ENCODE peak calls at places on chromosomes 3 and 15, in five cellular contexts. A, I, L, G and F are unnamed samples.

GRCh38 chr3:127030328-127031045 is 47.6 kb downstream of the PLXNA1 start:
- DNase-seq in A (no peak), I (no peak), L (no peak), G (no peak), F (no peak)

GRCh38 chr3:130609166-130609574 is 92.2 kb downstream of the COL6A6 start:
- DNase-seq in A (no peak), I (peak; percentile 23), L (no peak), G (no peak), F (no peak)

GRCh38 chr3:66017084-66017990 is 21.4 kb downstream of the MAGI1 start:
- DNase-seq in A (no peak), I (no peak), L (no peak), G (no peak), F (no peak)

GRCh38 chr3:66452247-66453040 is 48.4 kb downstream of the LRIG1 start:
- DNase-seq in A (no peak), I (peak; percentile 46), L (no peak), G (no peak), F (no peak)

GRCh38 chr3:151581046-151581445 is 120.2 kb upstream of the IGSF10 start:
- DNase-seq in A (no peak), I (no peak), L (no peak), G (no peak), F (no peak)

GRCh38 chr3:25785826-25786225 is 2.6 kb upstream of the NGLY1 start:
- DNase-seq in A (no peak), I (no peak), L (no peak), G (no peak), F (peak; percentile 61)

GRCh38 chr15:98272586-98272985 is 312.1 kb downstream of the ARRDC4 start:
- DNase-seq in A (no peak), I (no peak), L (no peak), G (no peak), F (no peak)

GRCh38 chr3:142888484-142889262 is at the start of gene PCOLCE2:
- DNase-seq in A (no peak), I (no peak), L (no peak), G (peak; percentile 13), F (peak; percentile 37)

GRCh38 chr3:124407260-124407659 is 323.0 kb upstream of the UMPS start:
- DNase-seq in A (no peak), I (no peak), L (no peak), G (no peak), F (peak; percentile 58)

GRCh38 chr3:157026091-157026490 is 133.9 kb downstream of the CCNL1 start:
- DNase-seq in A (no peak), I (no peak), L (peak; percentile 27), G (no peak), F (no peak)

GRCh38 chr15:67854358-67854757 is 14.5 kb upstream of the RNU6-1 start:
- DNase-seq in A (peak; percentile 46), I (no peak), L (no peak), G (peak; percentile 53), F (no peak)

GRCh38 chr3:57142335-57142734 is 22.8 kb downstream of the IL17RD start:
- DNase-seq in A (no peak), I (no peak), L (no peak), G (no peak), F (no peak)

GRCh38 chr3:106683931-106684330 is 693.3 kb upstream of the CCDC54 start:
- DNase-seq in A (no peak), I (no peak), L (no peak), G (no peak), F (peak; percentile 19)

GRCh38 chr3:47009225-47010049 is 30.0 kb downstream of the NBEAL2 start:
- DNase-seq in A (peak; percentile 53), I (peak; percentile 93), L (peak; percentile 82), G (peak; percentile 88), F (no peak)

GRCh38 chr3:81726132-81726531 is 35.3 kb downstream of the GBE1 start:
- DNase-seq in A (no peak), I (peak; percentile 56), L (peak; percentile 60), G (peak; percentile 26), F (peak; percentile 59)

GRCh38 chr3:31652296-31652695 is 119.6 kb downstream of the STT3B start:
- DNase-seq in A (no peak), I (no peak), L (no peak), G (no peak), F (no peak)

GRCh38 chr3:64932016-64932518 is 244.3 kb upstream of the ADAMTS9 start:
- DNase-seq in A (no peak), I (no peak), L (no peak), G (no peak), F (no peak)

GRCh38 chr15:65384895-65385867 is 7.4 kb upstream of the IGDCC3 start:
- DNase-seq in A (peak; percentile 85), I (peak; percentile 89), L (peak; percentile 46), G (peak; percentile 85), F (peak; percentile 85)

GRCh38 chr3:47008851-47009224 is 29.4 kb downstream of the NBEAL2 start:
- DNase-seq in A (no peak), I (no peak), L (no peak), G (no peak), F (no peak)

GRCh38 chr3:70805044-70805732 is 492.8 kb upstream of the MDFIC2 start:
- DNase-seq in A (no peak), I (peak; percentile 45), L (no peak), G (no peak), F (peak; percentile 74)

GRCh38 chr15:63371297-63371918 is 10.2 kb downstream of the CA12 start:
- DNase-seq in A (no peak), I (peak; percentile 87), L (peak; percentile 66), G (no peak), F (no peak)

GRCh38 chr15:89587955-89588354 is 12.7 kb downstream of the TICRR start:
- DNase-seq in A (no peak), I (peak; percentile 62), L (no peak), G (no peak), F (peak; percentile 62)

GRCh38 chr3:172204716-172205115 is 165.3 kb downstream of the FNDC3B start:
- DNase-seq in A (no peak), I (no peak), L (no peak), G (no peak), F (no peak)

GRCh38 chr3:188954590-188955208 is 217.1 kb upstream of the TPRG1 start:
- DNase-seq in A (peak; percentile 84), I (peak; percentile 95), L (peak; percentile 77), G (peak; percentile 74), F (peak; percentile 92)

GRCh38 chr3:85950435-85950834 is 991.6 kb downstream of the CADM2 start:
- DNase-seq in A (no peak), I (no peak), L (no peak), G (no peak), F (no peak)

GRCh38 chr3:12629560-12629959 is 34.4 kb downstream of the RAF1 start:
- DNase-seq in A (no peak), I (no peak), L (peak; percentile 34), G (no peak), F (peak; percentile 15)

GRCh38 chr3:196712514-196713413 is 587 bp downstream of the PIGX start:
- DNase-seq in A (no peak), I (peak; percentile 63), L (peak; percentile 46), G (peak; percentile 55), F (no peak)

GRCh38 chr3:73141531-73141930 is 80.1 kb downstream of the EBLN2 start:
- DNase-seq in A (no peak), I (no peak), L (peak; percentile 42), G (no peak), F (no peak)

GRCh38 chr15:45021331-45021730 is 1.7 kb upstream of the SORD start:
- DNase-seq in A (no peak), I (no peak), L (no peak), G (no peak), F (no peak)

GRCh38 chr15:68235022-68235421 is 5.5 kb upstream of the CLN6 start:
- DNase-seq in A (no peak), I (no peak), L (no peak), G (no peak), F (peak; percentile 59)

GRCh38 chr15:69271217-69271616 is 27.5 kb upstream of the PAQR5 start:
- DNase-seq in A (no peak), I (no peak), L (no peak), G (no peak), F (no peak)

GRCh38 chr3:174247671-174248070 is 611.5 kb upstream of the NAALADL2 start:
- DNase-seq in A (no peak), I (no peak), L (no peak), G (no peak), F (no peak)

GRCh38 chr3:138493804-138494606 is 59.6 kb downstream of the ESYT3 start:
- DNase-seq in A (no peak), I (peak; percentile 73), L (peak; percentile 73), G (no peak), F (peak; percentile 75)

GRCh38 chr15:71469393-71469792 is 341.0 kb upstream of the NR2E3 start:
- DNase-seq in A (no peak), I (no peak), L (peak; percentile 53), G (no peak), F (no peak)